ENCODE peak calls at places on chromosomes 4 and X, in nine cellular contexts. One of them, this sample, is unnamed.

GRCh38 chrX:9285342-9285771 is 179.5 kb upstream of the TBL1X start:
- DNase-seq in GM04503: no peak
- DNase-seq in CD4-positive, alpha-beta T cell: no peak
- DNase-seq in glutamatergic neuron: no peak
- DNase-seq in NCI-H524 treated with DMSO at 0.1 percent for 48 hours: no peak
- DNase-seq in tibial artery: no peak
- DNase-seq in suprapubic skin: no peak
- DNase-seq in endothelial cell: no peak
- DNase-seq in neural progenitor cell: no peak
- DNase-seq in this sample: no peak

GRCh38 chr4:7691992-7692391 is 247.7 kb downstream of the AFAP1 start:
- DNase-seq in GM04503: no peak
- DNase-seq in CD4-positive, alpha-beta T cell: no peak
- DNase-seq in glutamatergic neuron: peak
- DNase-seq in NCI-H524 treated with DMSO at 0.1 percent for 48 hours: no peak
- DNase-seq in tibial artery: no peak
- DNase-seq in suprapubic skin: no peak
- DNase-seq in endothelial cell: no peak
- DNase-seq in neural progenitor cell: no peak
- DNase-seq in this sample: no peak

GRCh38 chrX:87941841-87942240 is 424.2 kb downstream of the KLHL4 start:
- DNase-seq in GM04503: no peak
- DNase-seq in CD4-positive, alpha-beta T cell: no peak
- DNase-seq in glutamatergic neuron: no peak
- DNase-seq in NCI-H524 treated with DMSO at 0.1 percent for 48 hours: no peak
- DNase-seq in tibial artery: no peak
- DNase-seq in suprapubic skin: no peak
- DNase-seq in endothelial cell: no peak
- DNase-seq in neural progenitor cell: no peak
- DNase-seq in this sample: peak

GRCh38 chr4:1544861-1545275 is 138.6 kb upstream of the NKX1-1 start:
- DNase-seq in GM04503: no peak
- DNase-seq in CD4-positive, alpha-beta T cell: no peak
- DNase-seq in glutamatergic neuron: peak
- DNase-seq in NCI-H524 treated with DMSO at 0.1 percent for 48 hours: no peak
- DNase-seq in tibial artery: no peak
- DNase-seq in suprapubic skin: no peak
- DNase-seq in endothelial cell: no peak
- DNase-seq in neural progenitor cell: no peak
- DNase-seq in this sample: no peak

GRCh38 chr4:16224669-16225068 is 1.6 kb downstream of the TAPT1 start:
- DNase-seq in GM04503: no peak
- DNase-seq in CD4-positive, alpha-beta T cell: no peak
- DNase-seq in glutamatergic neuron: no peak
- DNase-seq in NCI-H524 treated with DMSO at 0.1 percent for 48 hours: no peak
- DNase-seq in tibial artery: no peak
- DNase-seq in suprapubic skin: no peak
- DNase-seq in endothelial cell: no peak
- DNase-seq in neural progenitor cell: no peak
- DNase-seq in this sample: no peak

GRCh38 chr4:80072607-80073361 is at the start of gene ANTXR2:
- DNase-seq in GM04503: peak
- DNase-seq in CD4-positive, alpha-beta T cell: peak
- DNase-seq in glutamatergic neuron: peak
- DNase-seq in NCI-H524 treated with DMSO at 0.1 percent for 48 hours: peak
- DNase-seq in tibial artery: peak
- DNase-seq in suprapubic skin: peak
- DNase-seq in endothelial cell: peak
- DNase-seq in neural progenitor cell: peak
- DNase-seq in this sample: peak

GRCh38 chr4:10461850-10462400 is 4.7 kb upstream of the ZNF518B start:
- DNase-seq in GM04503: no peak
- DNase-seq in CD4-positive, alpha-beta T cell: no peak
- DNase-seq in glutamatergic neuron: no peak
- DNase-seq in NCI-H524 treated with DMSO at 0.1 percent for 48 hours: no peak
- DNase-seq in tibial artery: no peak
- DNase-seq in suprapubic skin: no peak
- DNase-seq in endothelial cell: no peak
- DNase-seq in neural progenitor cell: no peak
- DNase-seq in this sample: no peak

GRCh38 chr4:27046851-27047250 is 186.2 kb downstream of the STIM2 start:
- DNase-seq in GM04503: no peak
- DNase-seq in CD4-positive, alpha-beta T cell: no peak
- DNase-seq in glutamatergic neuron: no peak
- DNase-seq in NCI-H524 treated with DMSO at 0.1 percent for 48 hours: no peak
- DNase-seq in tibial artery: no peak
- DNase-seq in suprapubic skin: no peak
- DNase-seq in endothelial cell: no peak
- DNase-seq in neural progenitor cell: no peak
- DNase-seq in this sample: no peak

GRCh38 chr4:138669479-138670165 is 346.0 kb upstream of the NOCT start:
- DNase-seq in GM04503: no peak
- DNase-seq in CD4-positive, alpha-beta T cell: no peak
- DNase-seq in glutamatergic neuron: no peak
- DNase-seq in NCI-H524 treated with DMSO at 0.1 percent for 48 hours: no peak
- DNase-seq in tibial artery: no peak
- DNase-seq in suprapubic skin: no peak
- DNase-seq in endothelial cell: no peak
- DNase-seq in neural progenitor cell: no peak
- DNase-seq in this sample: peak

GRCh38 chr4:110009526-110009925 is 96.8 kb downstream of the EGF start:
- DNase-seq in GM04503: no peak
- DNase-seq in CD4-positive, alpha-beta T cell: no peak
- DNase-seq in glutamatergic neuron: no peak
- DNase-seq in NCI-H524 treated with DMSO at 0.1 percent for 48 hours: no peak
- DNase-seq in tibial artery: no peak
- DNase-seq in suprapubic skin: no peak
- DNase-seq in endothelial cell: no peak
- DNase-seq in neural progenitor cell: no peak
- DNase-seq in this sample: no peak

GRCh38 chrX:118964252-118964651 is 10.2 kb upstream of the LONRF3 start:
- DNase-seq in GM04503: no peak
- DNase-seq in CD4-positive, alpha-beta T cell: no peak
- DNase-seq in glutamatergic neuron: no peak
- DNase-seq in NCI-H524 treated with DMSO at 0.1 percent for 48 hours: no peak
- DNase-seq in tibial artery: no peak
- DNase-seq in suprapubic skin: no peak
- DNase-seq in endothelial cell: no peak
- DNase-seq in neural progenitor cell: no peak
- DNase-seq in this sample: no peak

GRCh38 chrX:15834051-15834450 is 20.6 kb downstream of the AP1S2 start:
- DNase-seq in GM04503: no peak
- DNase-seq in CD4-positive, alpha-beta T cell: no peak
- DNase-seq in glutamatergic neuron: no peak
- DNase-seq in NCI-H524 treated with DMSO at 0.1 percent for 48 hours: no peak
- DNase-seq in tibial artery: no peak
- DNase-seq in suprapubic skin: no peak
- DNase-seq in endothelial cell: no peak
- DNase-seq in neural progenitor cell: no peak
- DNase-seq in this sample: no peak

GRCh38 chrX:2589186-2590020 is 88.6 kb upstream of the DHRSX start:
- DNase-seq in GM04503: no peak
- DNase-seq in CD4-positive, alpha-beta T cell: no peak
- DNase-seq in glutamatergic neuron: no peak
- DNase-seq in NCI-H524 treated with DMSO at 0.1 percent for 48 hours: no peak
- DNase-seq in tibial artery: no peak
- DNase-seq in suprapubic skin: no peak
- DNase-seq in endothelial cell: no peak
- DNase-seq in neural progenitor cell: no peak
- DNase-seq in this sample: no peak

GRCh38 chr4:133102612-133103409 is 46.3 kb upstream of the PCDH10 start:
- DNase-seq in GM04503: no peak
- DNase-seq in CD4-positive, alpha-beta T cell: no peak
- DNase-seq in glutamatergic neuron: no peak
- DNase-seq in NCI-H524 treated with DMSO at 0.1 percent for 48 hours: no peak
- DNase-seq in tibial artery: no peak
- DNase-seq in suprapubic skin: no peak
- DNase-seq in endothelial cell: no peak
- DNase-seq in neural progenitor cell: peak
- DNase-seq in this sample: no peak

GRCh38 chr4:154361450-154361849 is 130.1 kb downstream of the DCHS2 start:
- DNase-seq in GM04503: no peak
- DNase-seq in CD4-positive, alpha-beta T cell: no peak
- DNase-seq in glutamatergic neuron: no peak
- DNase-seq in NCI-H524 treated with DMSO at 0.1 percent for 48 hours: no peak
- DNase-seq in tibial artery: no peak
- DNase-seq in suprapubic skin: no peak
- DNase-seq in endothelial cell: no peak
- DNase-seq in neural progenitor cell: no peak
- DNase-seq in this sample: no peak

GRCh38 chrX:72305286-72306084 is at the start of gene CITED1:
- DNase-seq in GM04503: no peak
- DNase-seq in CD4-positive, alpha-beta T cell: no peak
- DNase-seq in glutamatergic neuron: peak
- DNase-seq in NCI-H524 treated with DMSO at 0.1 percent for 48 hours: no peak
- DNase-seq in tibial artery: no peak
- DNase-seq in suprapubic skin: no peak
- DNase-seq in endothelial cell: no peak
- DNase-seq in neural progenitor cell: peak
- DNase-seq in this sample: peak

GRCh38 chr4:67896421-67897065 is 12.7 kb upstream of the TMPRSS11D start:
- DNase-seq in GM04503: no peak
- DNase-seq in CD4-positive, alpha-beta T cell: no peak
- DNase-seq in glutamatergic neuron: no peak
- DNase-seq in NCI-H524 treated with DMSO at 0.1 percent for 48 hours: no peak
- DNase-seq in tibial artery: no peak
- DNase-seq in suprapubic skin: no peak
- DNase-seq in endothelial cell: no peak
- DNase-seq in neural progenitor cell: no peak
- DNase-seq in this sample: no peak

This sample was measured in NCI-H82.